ENCODE peak calls at places on chromosomes 11 and 22, in six cellular contexts. R, X, A, J, P and Y are unnamed samples.

GRCh38 chr11:69650081-69650831 is 9.3 kb downstream of the CCND1 start:
- DNase-seq in R (no peak), X (no peak), A (no peak), J (no peak), P (no peak), Y (peak; percentile 86)

GRCh38 chr11:79087238-79087956 is 353.4 kb downstream of the TENM4 start:
- DNase-seq in R (peak; percentile 53), X (no peak), A (peak; percentile 74), J (peak; percentile 37), P (no peak), Y (no peak)

GRCh38 chr11:7577226-7577882 is 63.6 kb downstream of the PPFIBP2 start:
- DNase-seq in R (no peak), X (no peak), A (no peak), J (no peak), P (peak; percentile 46), Y (no peak)

GRCh38 chr11:18000760-18001159 is 12.1 kb downstream of the SERGEF start:
- DNase-seq in R (no peak), X (no peak), A (no peak), J (no peak), P (no peak), Y (no peak)

GRCh38 chr22:19103881-19104821 is 18.1 kb downstream of the DGCR2 start:
- DNase-seq in R (peak; percentile 29), X (no peak), A (no peak), J (peak; percentile 93), P (no peak), Y (no peak)

GRCh38 chr11:17014774-17015638 is 792 bp upstream of the PLEKHA7 start:
- DNase-seq in R (peak; percentile 90), X (no peak), A (peak; percentile 51), J (peak; percentile 24), P (peak; percentile 89), Y (peak; percentile 81)

GRCh38 chr11:28461338-28461737 is 353.1 kb downstream of the METTL15 start:
- DNase-seq in R (no peak), X (no peak), A (no peak), J (no peak), P (no peak), Y (no peak)

GRCh38 chr11:35540526-35540925 is 15.1 kb upstream of the PAMR1 start:
- DNase-seq in R (no peak), X (no peak), A (no peak), J (no peak), P (no peak), Y (no peak)

GRCh38 chr11:61541568-61541967 is 33.0 kb downstream of the LRRC10B start:
- DNase-seq in R (no peak), X (no peak), A (no peak), J (no peak), P (no peak), Y (peak; percentile 97)

GRCh38 chr11:66868082-66868725 is 11.3 kb downstream of the LRFN4 start:
- DNase-seq in R (no peak), X (no peak), A (no peak), J (no peak), P (no peak), Y (peak; percentile 49)

GRCh38 chr22:39351689-39352214 is 2.0 kb downstream of the SYNGR1 start:
- DNase-seq in R (no peak), X (no peak), A (no peak), J (no peak), P (peak; percentile 9), Y (peak; percentile 93)

GRCh38 chr11:47915407-47916137 is 64.8 kb upstream of the PTPRJ start:
- DNase-seq in R (no peak), X (no peak), A (no peak), J (peak; percentile 37), P (peak; percentile 86), Y (no peak)

GRCh38 chr11:40306938-40307548 is 1152.4 kb downstream of the LRRC4C start:
- DNase-seq in R (peak; percentile 62), X (no peak), A (no peak), J (no peak), P (peak; percentile 3), Y (peak; percentile 59)

GRCh38 chr11:64096835-64097234 is 61.1 kb downstream of the FLRT1 start:
- DNase-seq in R (no peak), X (no peak), A (no peak), J (no peak), P (no peak), Y (no peak)

GRCh38 chr11:110125632-110126031 is 32.4 kb downstream of the ZC3H12C start:
- DNase-seq in R (peak; percentile 33), X (no peak), A (peak; percentile 26), J (no peak), P (peak; percentile 81), Y (no peak)

GRCh38 chr11:927871-928270 is 2.2 kb downstream of the AP2A2 start:
- DNase-seq in R (no peak), X (no peak), A (no peak), J (no peak), P (peak; percentile 36), Y (peak; percentile 43)

GRCh38 chr11:121534131-121535093 is 81.6 kb upstream of the SORL1-AS1 start:
- DNase-seq in R (peak; percentile 68), X (no peak), A (no peak), J (no peak), P (no peak), Y (no peak)

GRCh38 chr11:104366321-104366734 is 202.4 kb upstream of the PDGFD start:
- DNase-seq in R (no peak), X (peak; percentile 3), A (no peak), J (no peak), P (no peak), Y (no peak)

GRCh38 chr11:76587810-76588454 is 82.6 kb downstream of the LRRC32 start:
- DNase-seq in R (peak; percentile 10), X (no peak), A (no peak), J (no peak), P (no peak), Y (peak; percentile 18)

GRCh38 chr22:37534445-37534844 is 15.2 kb upstream of the CARD10 start:
- DNase-seq in R (no peak), X (no peak), A (no peak), J (no peak), P (no peak), Y (peak; percentile 69)

GRCh38 chr11:119026970-119027369 is 3.7 kb downstream of the SLC37A4 start:
- DNase-seq in R (no peak), X (no peak), A (no peak), J (no peak), P (peak; percentile 91), Y (no peak)

GRCh38 chr11:6418958-6419611 is at the start of gene APBB1:
- DNase-seq in R (no peak), X (peak; percentile 55), A (no peak), J (peak; percentile 59), P (peak; percentile 61), Y (peak; percentile 98)

GRCh38 chr11:122115520-122116343 is at the start of gene BLID:
- DNase-seq in R (peak; percentile 40), X (no peak), A (no peak), J (peak; percentile 28), P (peak; percentile 7), Y (no peak)

GRCh38 chr11:13465909-13466371 is 2.9 kb upstream of the BTBD10 start:
- DNase-seq in R (peak; percentile 55), X (no peak), A (no peak), J (peak; percentile 18), P (peak; percentile 38), Y (peak; percentile 93)

GRCh38 chr11:35313066-35313765 is 106.1 kb downstream of the SLC1A2 start:
- DNase-seq in R (no peak), X (no peak), A (no peak), J (no peak), P (no peak), Y (no peak)